ENCODE peak calls at places on chromosomes 2 and 18, in five cellular contexts. P, V, L, S and I are unnamed samples.

GRCh38 chr18:69469444-69469919 is 68.8 kb downstream of the DOK6 start:
- DNase-seq in P (peak), V (no peak), L (peak), S (no peak), I (no peak)

GRCh38 chr2:105776560-105776928 is 31.8 kb downstream of the NCK2 start:
- DNase-seq in P (no peak), V (no peak), L (no peak), S (no peak), I (no peak)

GRCh38 chr2:236238756-236239155 is 25.4 kb downstream of the ASB18 start:
- DNase-seq in P (no peak), V (no peak), L (no peak), S (no peak), I (no peak)

GRCh38 chr2:221844187-221844586 is 272.1 kb upstream of the EPHA4 start:
- DNase-seq in P (no peak), V (no peak), L (no peak), S (no peak), I (no peak)

GRCh38 chr2:181805228-181806038 is 86.1 kb upstream of the ITPRID2 start:
- DNase-seq in P (no peak), V (no peak), L (no peak), S (no peak), I (peak)

GRCh38 chr18:3916082-3916481 is 466.1 kb downstream of the TGIF1 start:
- DNase-seq in P (no peak), V (no peak), L (no peak), S (no peak), I (no peak)

GRCh38 chr2:64462940-64463339 is 9.0 kb downstream of the LGALSL start:
- DNase-seq in P (no peak), V (no peak), L (no peak), S (no peak), I (no peak)

GRCh38 chr2:200795044-200795443 is 16.7 kb upstream of the BZW1 start:
- DNase-seq in P (peak), V (no peak), L (no peak), S (no peak), I (no peak)

GRCh38 chr2:222965555-222965954 is 86.4 kb upstream of the KCNE4 start:
- DNase-seq in P (no peak), V (no peak), L (no peak), S (no peak), I (no peak)

GRCh38 chr2:218169757-218170546 is 3.2 kb upstream of the CXCR1 start:
- DNase-seq in P (no peak), V (no peak), L (no peak), S (no peak), I (no peak)

GRCh38 chr2:238765590-238765989 is 82.3 kb upstream of the TWIST2 start:
- DNase-seq in P (no peak), V (no peak), L (no peak), S (no peak), I (no peak)

GRCh38 chr2:68663371-68664156 is 20.2 kb downstream of the PROKR1 start:
- DNase-seq in P (no peak), V (no peak), L (no peak), S (no peak), I (no peak)

DNA sequence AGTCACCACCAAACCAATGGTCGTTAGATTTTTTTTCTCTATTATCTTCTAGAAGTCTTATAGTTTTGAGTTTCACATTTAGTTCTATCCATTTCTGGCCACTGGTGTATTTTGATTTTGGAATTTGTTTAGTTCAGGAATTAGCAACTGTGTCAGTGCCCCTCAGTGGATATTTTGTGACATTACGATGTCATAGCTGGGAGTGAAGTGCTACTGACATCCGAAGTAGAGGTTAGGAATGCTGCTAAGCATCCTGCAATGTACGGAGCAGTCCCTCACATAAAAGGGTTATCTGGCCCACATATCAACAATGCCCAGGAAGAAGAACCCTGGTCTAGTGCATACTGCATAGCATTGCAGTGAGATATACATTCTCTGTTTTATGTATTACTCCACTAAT is 157.4 kb upstream of the RGPD4 start:
- DNase-seq in P (no peak), V (no peak), L (no peak), S (no peak), I (no peak)
- TF ChIP-seq CTCF in P (no peak), V (peak), L (peak), S (peak), I (no peak)

DNA sequence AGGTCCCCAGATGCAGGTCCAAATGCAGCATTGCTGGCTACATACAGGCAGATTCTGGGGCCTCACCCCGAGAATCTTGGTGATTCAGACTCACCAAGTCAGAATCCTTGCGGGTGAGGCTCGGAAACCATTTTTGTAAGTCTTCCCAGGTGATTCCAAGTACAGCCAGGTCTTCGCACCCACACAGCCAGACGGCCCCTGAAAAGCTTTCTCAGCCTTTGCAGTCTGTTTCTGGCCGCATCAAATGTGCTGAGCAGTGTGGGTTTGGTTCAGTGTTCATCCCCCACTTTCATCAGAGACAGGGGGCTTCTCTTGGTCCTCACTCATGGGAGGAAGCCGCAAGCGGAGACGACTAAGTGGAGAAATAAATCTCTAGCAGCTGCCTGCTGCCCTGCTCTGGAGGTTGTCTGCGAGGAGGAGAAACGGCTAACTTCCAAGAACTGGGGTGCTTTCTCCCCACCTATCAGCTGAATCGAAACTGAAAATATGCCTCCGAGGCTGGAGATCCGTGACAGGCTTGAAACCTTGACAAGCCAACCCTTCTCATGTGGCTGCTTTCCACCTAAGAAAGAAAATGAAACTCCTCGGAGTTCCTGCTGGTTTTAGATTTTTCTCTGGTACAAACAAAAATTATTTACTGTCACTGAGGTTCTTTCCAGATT is 8.9 kb upstream of the TMEM185B start:
- DNase-seq in P (peak), V (no peak), L (no peak), S (no peak), I (no peak)
- H3K4me3 ChIP-seq in P (peak), V (peak), L (no peak), S (no peak), I (peak)

GRCh38 chr18:32968228-32968627 is 195.4 kb upstream of the KLHL14 start:
- DNase-seq in P (no peak), V (no peak), L (no peak), S (no peak), I (no peak)
- TF ChIP-seq CTCF in P (no peak), V (no peak), L (no peak), S (no peak), I (no peak)

DNA sequence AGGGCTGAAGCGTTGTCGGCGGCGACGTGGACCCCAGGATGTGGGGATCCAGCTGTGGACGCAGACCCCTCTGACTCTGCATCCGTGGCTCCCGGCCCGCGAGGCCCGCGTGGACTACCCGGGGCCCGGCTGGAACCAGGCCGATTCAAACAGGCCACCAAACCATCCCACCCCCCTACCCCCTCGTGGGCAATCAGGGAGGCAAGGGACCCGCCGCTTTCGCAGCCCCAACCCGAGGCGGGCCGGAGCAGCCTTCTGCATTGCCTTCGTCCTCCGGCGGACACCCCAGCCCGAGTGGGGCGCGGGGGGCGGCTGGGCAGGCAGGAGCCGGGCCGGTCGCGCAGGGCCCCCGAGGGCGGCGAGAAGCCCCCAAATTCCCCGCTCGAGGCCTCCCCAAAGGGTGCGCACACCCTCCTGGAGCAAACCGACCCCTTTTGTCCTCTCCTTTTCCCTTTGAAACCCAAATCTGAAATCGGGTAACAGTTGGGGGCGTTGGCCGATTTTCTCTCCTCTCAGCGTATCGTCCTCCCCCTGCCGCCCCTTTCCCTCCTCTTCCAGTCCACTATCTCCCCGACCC is 7.3 kb downstream of the SP9 start:
- DNase-seq in P (no peak), V (no peak), L (no peak), S (no peak), I (no peak)
- H3K4me3 ChIP-seq in P (no peak), V (no peak), L (no peak), S (peak), I (peak)

GRCh38 chr2:219175486-219175885 is 1.2 kb downstream of the CNPPD1 start:
- DNase-seq in P (peak), V (no peak), L (no peak), S (no peak), I (no peak)

GRCh38 chr2:219174801-219175200 is 1.9 kb downstream of the CNPPD1 start:
- DNase-seq in P (peak), V (no peak), L (no peak), S (no peak), I (no peak)

GRCh38 chr2:219176818-219177593 is at the start of gene CNPPD1:
- DNase-seq in P (peak), V (no peak), L (peak), S (peak), I (no peak)

GRCh38 chr2:219177594-219178376 is at the start of gene RETREG2:
- DNase-seq in P (peak), V (no peak), L (peak), S (peak), I (no peak)

GRCh38 chr2:219175928-219176817 is 552 bp downstream of the CNPPD1 start:
- DNase-seq in P (peak), V (no peak), L (peak), S (peak), I (no peak)
- TF ChIP-seq CTCF in P (no peak), V (peak), L (no peak), S (peak), I (peak)